ENCODE peak calls at places on chromosomes 12 and 14, in nine cellular contexts. F is transverse colon, X is A549, R is sigmoid colon, C is breast epithelium, E is heart left ventricle, B is adrenal gland, N is K562, Z is tibial nerve. V is an unnamed sample.

GRCh38 chr12:52566847-52567291 is 6.8 kb downstream of the KRT74 start:
- DNase-seq in B (no peak), X (no peak), F (no peak), R (no peak), E (peak; percentile 77), Z (no peak), N (peak; percentile 36), C (no peak), V (no peak)

GRCh38 chr12:113757223-113758002 is 208.7 kb downstream of the RBM19 start:
- DNase-seq in F (no peak), R (no peak), N (no peak), Z (no peak), B (no peak), X (no peak), E (no peak), C (no peak), V (no peak)

GRCh38 chr12:88416786-88417185 is 163.5 kb downstream of the KITLG start:
- DNase-seq in N (no peak), X (no peak), C (no peak), R (no peak), E (no peak), B (no peak), Z (no peak), F (no peak), V (no peak)

GRCh38 chr12:76768566-76768965 is 4.7 kb downstream of the ZDHHC17 start:
- DNase-seq in F (no peak), Z (no peak), E (no peak), X (no peak), R (no peak), C (no peak), N (no peak), B (no peak), V (no peak)

GRCh38 chr14:53855574-53855973 is 101.1 kb downstream of the BMP4 start:
- DNase-seq in N (no peak), E (no peak), C (no peak), R (no peak), Z (no peak), X (no peak), B (no peak), F (no peak), V (no peak)

GRCh38 chr12:14575585-14575984 is 7.9 kb upstream of the PLBD1 start:
- DNase-seq in F (no peak), B (no peak), E (no peak), N (no peak), Z (no peak), C (no peak), R (no peak), X (no peak), V (no peak)

GRCh38 chr14:42994001-42994736 is 1387.5 kb downstream of the LRFN5 start:
- DNase-seq in X (peak; percentile 3), F (no peak), N (no peak), Z (no peak), R (no peak), C (no peak), E (no peak), B (no peak), V (no peak)

GRCh38 chr14:40058916-40059897 is 627.0 kb upstream of the FBXO33 start:
- DNase-seq in X (no peak), C (no peak), Z (no peak), F (no peak), R (no peak), B (no peak), N (no peak), E (no peak), V (no peak)

GRCh38 chr12:100716658-100716948 is 78.0 kb upstream of the ANO4 start:
- DNase-seq in F (no peak), N (no peak), B (no peak), Z (no peak), R (no peak), E (no peak), C (no peak), X (no peak), V (no peak)

GRCh38 chr14:21528381-21529348 is 2.5 kb upstream of the SALL2 start:
- DNase-seq in F (no peak), Z (no peak), N (peak; percentile 70), E (no peak), B (no peak), C (no peak), X (no peak), R (no peak), V (no peak)

GRCh38 chr12:110266980-110267620 is 13.9 kb upstream of the ATP2A2 start:
- DNase-seq in F (no peak), N (peak; percentile 45), X (no peak), R (peak; percentile 81), B (no peak), E (no peak), C (no peak), Z (peak; percentile 16), V (no peak)

GRCh38 chr14:69982220-69982795 is 103.1 kb downstream of the SMOC1 start:
- DNase-seq in F (no peak), R (no peak), B (peak; percentile 41), X (no peak), C (peak; percentile 57), Z (no peak), N (no peak), E (no peak), V (no peak)

GRCh38 chr14:22852940-22853767 is 16.8 kb downstream of the MMP14 start:
- DNase-seq in Z (peak; percentile 99), F (peak; percentile 96), X (peak; percentile 70), E (peak; percentile 95), N (peak; percentile 88), B (peak; percentile 89), R (peak; percentile 94), C (peak; percentile 80), V (peak; percentile 89)
- H3K27ac ChIP-seq in Z (peak overlapping the region; percentile 98), F (peak overlapping the region; percentile 76), X (peak overlapping the region; percentile 98), E (peak overlapping the region; percentile 39), N (peak overlapping the region; percentile 86), B (no peak overlapping the region), R (peak overlapping the region; percentile 48), C (peak overlapping the region; percentile 69), V (peak overlapping the region; percentile 72)

GRCh38 chr12:74624206-74624605 is 86.6 kb downstream of the ATXN7L3B start:
- DNase-seq in R (no peak), N (no peak), F (no peak), B (no peak), C (no peak), X (no peak), E (no peak), Z (no peak), V (no peak)

GRCh38 chr12:74620932-74621331 is 83.3 kb downstream of the ATXN7L3B start:
- DNase-seq in C (no peak), E (no peak), R (no peak), X (no peak), N (no peak), B (no peak), F (no peak), Z (no peak), V (no peak)

GRCh38 chr12:74619886-74620285 is 82.3 kb downstream of the ATXN7L3B start:
- DNase-seq in C (no peak), F (no peak), Z (no peak), E (no peak), X (no peak), N (no peak), B (no peak), R (no peak), V (no peak)
- H3K4me3 ChIP-seq in C (no peak overlapping the region), F (no peak overlapping the region), Z (no peak overlapping the region), E (no peak overlapping the region), X (no peak overlapping the region), N (no peak overlapping the region), B (no peak overlapping the region), R (no peak overlapping the region), V (no peak overlapping the region)

DNA sequence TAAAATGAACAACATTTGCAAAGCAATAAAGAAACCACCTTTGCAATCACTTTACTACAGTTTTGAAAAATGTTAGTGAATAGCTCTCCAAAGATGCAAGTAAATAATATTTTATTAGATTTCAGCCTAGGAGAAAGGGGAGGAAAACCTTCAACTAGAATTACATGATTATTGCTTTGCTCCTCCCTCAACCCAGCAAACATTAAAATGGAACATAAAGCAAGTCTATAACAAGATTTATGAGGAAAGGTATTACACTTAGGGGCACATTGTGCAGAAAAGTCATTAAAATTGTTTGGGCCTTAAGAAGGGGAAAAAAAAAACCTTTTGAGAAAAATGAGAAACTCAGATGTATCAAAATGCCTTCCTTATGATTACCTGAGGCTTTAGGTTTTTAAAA is 70.7 kb downstream of the HMGA2 start:
- DNase-seq in F (no peak), B (no peak), R (no peak), X (no peak), C (no peak), E (no peak), N (no peak), Z (no peak), V (no peak)
- TF ChIP-seq POLR2A in F (no peak), B (no peak), R (no peak), X (no peak), C (no peak), E (no peak), N (no peak), Z (no peak), V (no peak)

GRCh38 chr12:30090258-30090657 is 306.5 kb upstream of the TMTC1 start:
- DNase-seq in X (no peak), F (no peak), N (no peak), R (no peak), B (no peak), E (no peak), C (no peak), Z (no peak), V (no peak)
- H3K27ac ChIP-seq in X (no peak overlapping the region), F (no peak overlapping the region), N (no peak overlapping the region), R (no peak overlapping the region), B (no peak overlapping the region), E (no peak overlapping the region), C (no peak overlapping the region), Z (no peak overlapping the region), V (no peak overlapping the region)

V was measured in thyroid gland.